ENCODE peak calls at places on chromosomes 3 and 15, in ten cellular contexts. J is GM13977; P is stimulated activated CD4-positive, alpha-beta T cell treated with anti-CD3 and anti-CD28 coated beads, Interleukin-15, amount 100 ng/mL, for 1 hour; A is CD4-positive, CD25-positive, alpha-beta regulatory T cell; M is WERI-Rb-1; X is AML-193; H is NCI-H460; O is ELF-1; W is mesothelial cell of epicardium; C is central memory CD4-positive, alpha-beta T cell. G is an unnamed sample.

GRCh38 chr15:28996289-28996688 is 110.5 kb downstream of the APBA2 start:
- DNase-seq in J (no peak), P (no peak), A (no peak), M (no peak), X (no peak), H (no peak), O (no peak), W (no peak), C (no peak), G (no peak)

GRCh38 chr3:23484386-23484785 is 281.3 kb downstream of the UBE2E2 start:
- DNase-seq in J (no peak), P (no peak), A (no peak), M (no peak), X (no peak), H (no peak), O (no peak), W (no peak), C (no peak), G (no peak)

GRCh38 chr3:29759443-29760033 is 478.7 kb downstream of the RBMS3 start:
- DNase-seq in J (no peak), P (no peak), A (no peak), M (no peak), X (no peak), H (peak; percentile 64), O (no peak), W (no peak), C (no peak), G (no peak)

GRCh38 chr15:63517614-63518013 is 13.2 kb downstream of the USP3 start:
- DNase-seq in J (no peak), P (no peak), A (no peak), M (no peak), X (no peak), H (no peak), O (no peak), W (no peak), C (no peak), G (no peak)

GRCh38 chr15:84880007-84880406 is 4.5 kb upstream of the SLC28A1 start:
- DNase-seq in J (no peak), P (no peak), A (no peak), M (no peak), X (no peak), H (no peak), O (no peak), W (no peak), C (no peak), G (no peak)

GRCh38 chr3:114221881-114222264 is 15.5 kb downstream of the ZNF80 start:
- DNase-seq in J (no peak), P (no peak), A (no peak), M (no peak), X (no peak), H (no peak), O (no peak), W (no peak), C (no peak), G (no peak)

GRCh38 chr3:117709108-117709507 is 999.5 kb downstream of the TUSC7 start:
- DNase-seq in J (no peak), P (no peak), A (no peak), M (no peak), X (no peak), H (no peak), O (no peak), W (no peak), C (no peak), G (no peak)

GRCh38 chr3:142239421-142239820 is 14.0 kb upstream of the GK5 start:
- DNase-seq in J (no peak), P (no peak), A (no peak), M (peak; percentile 79), X (no peak), H (no peak), O (peak; percentile 12), W (no peak), C (no peak), G (no peak)

GRCh38 chr15:81491414-81492101 is 117.5 kb upstream of the TMC3 start:
- DNase-seq in J (no peak), P (no peak), A (no peak), M (no peak), X (no peak), H (no peak), O (no peak), W (no peak), C (no peak), G (no peak)

GRCh38 chr3:125651246-125651645 is 55.9 kb upstream of the OSBPL11 start:
- DNase-seq in J (no peak), P (no peak), A (no peak), M (no peak), X (no peak), H (no peak), O (peak; percentile 23), W (no peak), C (no peak), G (no peak)

GRCh38 chr3:195853036-195853435 is 41.3 kb upstream of the MUC4 start:
- DNase-seq in J (no peak), P (no peak), A (no peak), M (no peak), X (no peak), H (no peak), O (no peak), W (no peak), C (no peak), G (no peak)

GRCh38 chr3:125965505-125965904 is 3.5 kb upstream of the ROPN1B start:
- DNase-seq in J (no peak), P (no peak), A (no peak), M (no peak), X (peak; percentile 14), H (no peak), O (no peak), W (no peak), C (no peak), G (no peak)

GRCh38 chr3:129240436-129240835 is 9.0 kb upstream of the COPG1 start:
- DNase-seq in J (no peak), P (no peak), A (no peak), M (no peak), X (no peak), H (no peak), O (peak; percentile 49), W (no peak), C (no peak), G (no peak)

GRCh38 chr3:71310595-71311319 is 272.8 kb downstream of the FOXP1 start:
- DNase-seq in J (no peak), P (no peak), A (no peak), M (no peak), X (no peak), H (no peak), O (peak; percentile 53), W (no peak), C (no peak), G (no peak)

GRCh38 chr3:45443459-45443858 is 55.1 kb downstream of the LARS2 start:
- DNase-seq in J (no peak), P (no peak), A (no peak), M (no peak), X (no peak), H (no peak), O (no peak), W (no peak), C (no peak), G (no peak)

GRCh38 chr3:68467465-68467864 is 464.9 kb downstream of the TAFA4 start:
- DNase-seq in J (no peak), P (no peak), A (no peak), M (no peak), X (no peak), H (no peak), O (peak; percentile 43), W (no peak), C (no peak), G (no peak)

GRCh38 chr3:14144423-14145075 is 19.7 kb downstream of the TMEM43 start:
- DNase-seq in J (peak; percentile 92), P (peak; percentile 43), A (peak; percentile 69), M (no peak), X (peak; percentile 100), H (peak; percentile 91), O (peak; percentile 79), W (no peak), C (peak; percentile 93), G (peak; percentile 51)

GRCh38 chr3:168467085-168467714 is 371.5 kb upstream of the GOLIM4 start:
- DNase-seq in J (peak; percentile 12), P (no peak), A (no peak), M (peak; percentile 39), X (no peak), H (peak; percentile 44), O (peak; percentile 6), W (no peak), C (no peak), G (no peak)

GRCh38 chr3:195708626-195709481 is 11.9 kb upstream of the MUC20 start:
- DNase-seq in J (no peak), P (no peak), A (no peak), M (no peak), X (no peak), H (no peak), O (no peak), W (no peak), C (no peak), G (no peak)

GRCh38 chr3:191894406-191894805 is 433.4 kb downstream of the PYDC2 start:
- DNase-seq in J (no peak), P (no peak), A (no peak), M (no peak), X (no peak), H (no peak), O (no peak), W (no peak), C (no peak), G (no peak)

G was measured in SK-N-MC.